ENCODE peak calls at places on chromosomes 5 and 9, in four cellular contexts. One of them, this sample, is unnamed.

GRCh38 chr5:173884402-173885053 is 3.6 kb upstream of the CPEB4 start:
- DNase-seq in A549: no peak
- DNase-seq in Calu3: peak
- DNase-seq in cardiac muscle cell: no peak
- DNase-seq in this sample: peak

GRCh38 chr5:124963236-124963929 is 216.9 kb upstream of the ZNF608 start:
- DNase-seq in A549: no peak
- DNase-seq in Calu3: peak
- DNase-seq in cardiac muscle cell: peak
- DNase-seq in this sample: peak

GRCh38 chr5:14741721-14742426 is 77.4 kb downstream of the OTULIN start:
- DNase-seq in A549: no peak
- DNase-seq in Calu3: no peak
- DNase-seq in cardiac muscle cell: no peak
- DNase-seq in this sample: no peak

GRCh38 chr5:112227911-112228631 is 191.0 kb downstream of the EPB41L4A start:
- DNase-seq in A549: no peak
- DNase-seq in Calu3: no peak
- DNase-seq in cardiac muscle cell: peak
- DNase-seq in this sample: no peak

GRCh38 chr9:96554326-96554725 is 65.3 kb downstream of the CDC14B start:
- DNase-seq in A549: no peak
- DNase-seq in Calu3: no peak
- DNase-seq in cardiac muscle cell: peak
- DNase-seq in this sample: no peak

GRCh38 chr5:177313561-177314259 is 2.0 kb upstream of the MXD3 start:
- DNase-seq in A549: no peak
- DNase-seq in Calu3: no peak
- DNase-seq in cardiac muscle cell: no peak
- DNase-seq in this sample: no peak

GRCh38 chr5:167790462-167791260 is 500.8 kb upstream of the WWC1 start:
- DNase-seq in A549: no peak
- DNase-seq in Calu3: no peak
- DNase-seq in cardiac muscle cell: peak
- DNase-seq in this sample: no peak

GRCh38 chr5:109739741-109740140 is 50.0 kb downstream of the MAN2A1 start:
- DNase-seq in A549: no peak
- DNase-seq in Calu3: no peak
- DNase-seq in cardiac muscle cell: peak
- DNase-seq in this sample: peak

GRCh38 chr9:114732842-114733241 is 50.9 kb upstream of the TEX48 start:
- DNase-seq in A549: peak
- DNase-seq in Calu3: no peak
- DNase-seq in cardiac muscle cell: no peak
- DNase-seq in this sample: no peak

GRCh38 chr9:97906236-97906831 is 16.0 kb downstream of the TRMO start:
- DNase-seq in A549: no peak
- DNase-seq in Calu3: no peak
- DNase-seq in cardiac muscle cell: peak
- DNase-seq in this sample: no peak

GRCh38 chr5:29143266-29143665 is 2050.2 kb upstream of the CDH6 start:
- DNase-seq in A549: no peak
- DNase-seq in Calu3: no peak
- DNase-seq in cardiac muscle cell: no peak
- DNase-seq in this sample: no peak

GRCh38 chr9:33686942-33687341 is 108.4 kb upstream of the PRSS3 start:
- DNase-seq in A549: no peak
- DNase-seq in Calu3: no peak
- DNase-seq in cardiac muscle cell: no peak
- DNase-seq in this sample: no peak

GRCh38 chr9:18826248-18826647 is 206.8 kb downstream of the SAXO1 start:
- DNase-seq in A549: no peak
- DNase-seq in Calu3: no peak
- DNase-seq in cardiac muscle cell: no peak
- DNase-seq in this sample: no peak

GRCh38 chr5:135230326-135230925 is 168.6 kb downstream of the MACROH2A1 start:
- DNase-seq in A549: no peak
- DNase-seq in Calu3: no peak
- DNase-seq in cardiac muscle cell: peak
- DNase-seq in this sample: no peak

GRCh38 chr9:134501266-134502181 is 140.1 kb upstream of the COL5A1 start:
- DNase-seq in A549: no peak
- DNase-seq in Calu3: no peak
- DNase-seq in cardiac muscle cell: no peak
- DNase-seq in this sample: no peak

GRCh38 chr5:168327019-168327421 is 35.6 kb downstream of the WWC1 start:
- DNase-seq in A549: no peak
- DNase-seq in Calu3: no peak
- DNase-seq in cardiac muscle cell: peak
- DNase-seq in this sample: no peak

GRCh38 chr5:109297900-109298299 is 111.9 kb downstream of the PJA2 start:
- DNase-seq in A549: no peak
- DNase-seq in Calu3: no peak
- DNase-seq in cardiac muscle cell: no peak
- DNase-seq in this sample: no peak

GRCh38 chr5:17019324-17019723 is 83.2 kb upstream of the MYO10 start:
- DNase-seq in A549: no peak
- DNase-seq in Calu3: no peak
- DNase-seq in cardiac muscle cell: peak
- DNase-seq in this sample: no peak